ENCODE peak calls at places on chromosomes 6 and 20, in eight cellular contexts. One of them, this sample, is unnamed.
A peak's percentile ranks its signal among the peaks of the same experiment; 100 is the strongest.

GRCh38 chr20:53030061-53030460 is 57.9 kb downstream of the TSHZ2 start:
- DNase-seq in fibroblast of the conjunctiva: no peak
- DNase-seq in effector memory CD4-positive, alpha-beta T cell: no peak
- DNase-seq in RKO: no peak
- DNase-seq in stimulated activated CD4-positive, alpha-beta T cell treated with anti-CD3 and anti-CD28 coated beads, Interleukin-4, amount 100 ng/mL, for 4 hours: no peak
- DNase-seq in NT2/D1: no peak
- DNase-seq in NCI-H524: no peak
- DNase-seq in NCI-H2171 treated with DMSO at 0.1 percent for 48 hours: no peak
- DNase-seq in this sample: no peak

GRCh38 chr20:25294459-25295385 is 46.8 kb downstream of the PYGB start:
- DNase-seq in stimulated activated CD4-positive, alpha-beta T cell treated with anti-CD3 and anti-CD28 coated beads, Interleukin-4, amount 100 ng/mL, for 4 hours: peak; percentile 41
- DNase-seq in NT2/D1: peak; percentile 42
- DNase-seq in NCI-H524: peak; percentile 68
- DNase-seq in effector memory CD4-positive, alpha-beta T cell: peak; percentile 14
- DNase-seq in RKO: peak; percentile 52
- DNase-seq in fibroblast of the conjunctiva: no peak
- DNase-seq in NCI-H2171 treated with DMSO at 0.1 percent for 48 hours: peak; percentile 27
- DNase-seq in this sample: no peak

GRCh38 chr6:51459958-51460357 is 627.5 kb downstream of the PKHD1 start:
- DNase-seq in fibroblast of the conjunctiva: no peak
- DNase-seq in NT2/D1: no peak
- DNase-seq in stimulated activated CD4-positive, alpha-beta T cell treated with anti-CD3 and anti-CD28 coated beads, Interleukin-4, amount 100 ng/mL, for 4 hours: no peak
- DNase-seq in NCI-H524: no peak
- DNase-seq in effector memory CD4-positive, alpha-beta T cell: no peak
- DNase-seq in NCI-H2171 treated with DMSO at 0.1 percent for 48 hours: no peak
- DNase-seq in RKO: no peak
- DNase-seq in this sample: no peak

GRCh38 chr20:22805219-22805618 is 220.8 kb upstream of the FOXA2 start:
- DNase-seq in NCI-H524: no peak
- DNase-seq in NT2/D1: no peak
- DNase-seq in fibroblast of the conjunctiva: peak; percentile 27
- DNase-seq in RKO: peak; percentile 18
- DNase-seq in NCI-H2171 treated with DMSO at 0.1 percent for 48 hours: no peak
- DNase-seq in stimulated activated CD4-positive, alpha-beta T cell treated with anti-CD3 and anti-CD28 coated beads, Interleukin-4, amount 100 ng/mL, for 4 hours: no peak
- DNase-seq in effector memory CD4-positive, alpha-beta T cell: no peak
- DNase-seq in this sample: no peak

GRCh38 chr20:31764641-31765305 is 25.7 kb downstream of the TPX2 start:
- DNase-seq in fibroblast of the conjunctiva: no peak
- DNase-seq in stimulated activated CD4-positive, alpha-beta T cell treated with anti-CD3 and anti-CD28 coated beads, Interleukin-4, amount 100 ng/mL, for 4 hours: no peak
- DNase-seq in NCI-H2171 treated with DMSO at 0.1 percent for 48 hours: no peak
- DNase-seq in RKO: no peak
- DNase-seq in effector memory CD4-positive, alpha-beta T cell: no peak
- DNase-seq in NT2/D1: no peak
- DNase-seq in NCI-H524: no peak
- DNase-seq in this sample: no peak

GRCh38 chr20:35601021-35601973 is 14.3 kb upstream of the SPAG4 start:
- DNase-seq in NCI-H524: peak; percentile 51
- DNase-seq in fibroblast of the conjunctiva: no peak
- DNase-seq in NT2/D1: peak; percentile 57
- DNase-seq in stimulated activated CD4-positive, alpha-beta T cell treated with anti-CD3 and anti-CD28 coated beads, Interleukin-4, amount 100 ng/mL, for 4 hours: peak; percentile 77
- DNase-seq in effector memory CD4-positive, alpha-beta T cell: peak; percentile 65
- DNase-seq in NCI-H2171 treated with DMSO at 0.1 percent for 48 hours: peak; percentile 65
- DNase-seq in RKO: no peak
- DNase-seq in this sample: no peak

GRCh38 chr6:33772114-33772830 is 16.7 kb downstream of the LEMD2 start:
- DNase-seq in NCI-H2171 treated with DMSO at 0.1 percent for 48 hours: peak; percentile 83
- DNase-seq in stimulated activated CD4-positive, alpha-beta T cell treated with anti-CD3 and anti-CD28 coated beads, Interleukin-4, amount 100 ng/mL, for 4 hours: no peak
- DNase-seq in RKO: no peak
- DNase-seq in NCI-H524: no peak
- DNase-seq in effector memory CD4-positive, alpha-beta T cell: no peak
- DNase-seq in fibroblast of the conjunctiva: no peak
- DNase-seq in NT2/D1: no peak
- DNase-seq in this sample: no peak

GRCh38 chr20:45098096-45098773 is 2.7 kb downstream of the KCNS1 start:
- DNase-seq in fibroblast of the conjunctiva: no peak
- DNase-seq in RKO: no peak
- DNase-seq in NT2/D1: peak; percentile 58
- DNase-seq in effector memory CD4-positive, alpha-beta T cell: no peak
- DNase-seq in stimulated activated CD4-positive, alpha-beta T cell treated with anti-CD3 and anti-CD28 coated beads, Interleukin-4, amount 100 ng/mL, for 4 hours: peak; percentile 11
- DNase-seq in NCI-H524: peak; percentile 42
- DNase-seq in NCI-H2171 treated with DMSO at 0.1 percent for 48 hours: no peak
- DNase-seq in this sample: no peak

GRCh38 chr20:24206995-24207394 is 218.4 kb upstream of the GGTLC1 start:
- DNase-seq in NCI-H2171 treated with DMSO at 0.1 percent for 48 hours: no peak
- DNase-seq in RKO: no peak
- DNase-seq in stimulated activated CD4-positive, alpha-beta T cell treated with anti-CD3 and anti-CD28 coated beads, Interleukin-4, amount 100 ng/mL, for 4 hours: no peak
- DNase-seq in NT2/D1: peak; percentile 47
- DNase-seq in effector memory CD4-positive, alpha-beta T cell: no peak
- DNase-seq in fibroblast of the conjunctiva: no peak
- DNase-seq in NCI-H524: no peak
- DNase-seq in this sample: no peak

GRCh38 chr6:114824409-114824808 is 481.6 kb upstream of the HS3ST5 start:
- DNase-seq in NT2/D1: no peak
- DNase-seq in stimulated activated CD4-positive, alpha-beta T cell treated with anti-CD3 and anti-CD28 coated beads, Interleukin-4, amount 100 ng/mL, for 4 hours: no peak
- DNase-seq in effector memory CD4-positive, alpha-beta T cell: no peak
- DNase-seq in NCI-H2171 treated with DMSO at 0.1 percent for 48 hours: no peak
- DNase-seq in fibroblast of the conjunctiva: no peak
- DNase-seq in RKO: no peak
- DNase-seq in NCI-H524: no peak
- DNase-seq in this sample: no peak

GRCh38 chr6:133337312-133337711 is 96.2 kb downstream of the EYA4 start:
- DNase-seq in stimulated activated CD4-positive, alpha-beta T cell treated with anti-CD3 and anti-CD28 coated beads, Interleukin-4, amount 100 ng/mL, for 4 hours: no peak
- DNase-seq in fibroblast of the conjunctiva: no peak
- DNase-seq in NCI-H524: no peak
- DNase-seq in RKO: no peak
- DNase-seq in effector memory CD4-positive, alpha-beta T cell: no peak
- DNase-seq in NT2/D1: no peak
- DNase-seq in NCI-H2171 treated with DMSO at 0.1 percent for 48 hours: no peak
- DNase-seq in this sample: no peak

GRCh38 chr20:36544134-36545018 is 3.1 kb downstream of the MYL9 start:
- DNase-seq in stimulated activated CD4-positive, alpha-beta T cell treated with anti-CD3 and anti-CD28 coated beads, Interleukin-4, amount 100 ng/mL, for 4 hours: no peak
- DNase-seq in NCI-H2171 treated with DMSO at 0.1 percent for 48 hours: no peak
- DNase-seq in effector memory CD4-positive, alpha-beta T cell: no peak
- DNase-seq in NCI-H524: peak; percentile 59
- DNase-seq in fibroblast of the conjunctiva: peak; percentile 29
- DNase-seq in NT2/D1: no peak
- DNase-seq in RKO: peak; percentile 50
- DNase-seq in this sample: no peak

GRCh38 chr6:130927305-130927704 is 100.1 kb downstream of the SMLR1 start:
- DNase-seq in NT2/D1: no peak
- DNase-seq in fibroblast of the conjunctiva: no peak
- DNase-seq in stimulated activated CD4-positive, alpha-beta T cell treated with anti-CD3 and anti-CD28 coated beads, Interleukin-4, amount 100 ng/mL, for 4 hours: no peak
- DNase-seq in NCI-H2171 treated with DMSO at 0.1 percent for 48 hours: no peak
- DNase-seq in NCI-H524: no peak
- DNase-seq in RKO: no peak
- DNase-seq in effector memory CD4-positive, alpha-beta T cell: no peak
- DNase-seq in this sample: no peak

GRCh38 chr6:46583711-46584110 is 68.9 kb downstream of the CYP39A1 start:
- DNase-seq in RKO: peak; percentile 6
- DNase-seq in NCI-H524: no peak
- DNase-seq in NCI-H2171 treated with DMSO at 0.1 percent for 48 hours: no peak
- DNase-seq in NT2/D1: no peak
- DNase-seq in fibroblast of the conjunctiva: no peak
- DNase-seq in effector memory CD4-positive, alpha-beta T cell: no peak
- DNase-seq in stimulated activated CD4-positive, alpha-beta T cell treated with anti-CD3 and anti-CD28 coated beads, Interleukin-4, amount 100 ng/mL, for 4 hours: no peak
- DNase-seq in this sample: no peak

GRCh38 chr6:27650620-27651370 is 177.9 kb upstream of the ZNF184 start:
- DNase-seq in fibroblast of the conjunctiva: peak; percentile 49
- DNase-seq in RKO: peak; percentile 85
- DNase-seq in effector memory CD4-positive, alpha-beta T cell: no peak
- DNase-seq in NCI-H524: peak; percentile 64
- DNase-seq in NCI-H2171 treated with DMSO at 0.1 percent for 48 hours: peak; percentile 62
- DNase-seq in stimulated activated CD4-positive, alpha-beta T cell treated with anti-CD3 and anti-CD28 coated beads, Interleukin-4, amount 100 ng/mL, for 4 hours: no peak
- DNase-seq in NT2/D1: peak; percentile 69
- DNase-seq in this sample: no peak

GRCh38 chr6:110537208-110538123 is 61.1 kb upstream of the SLC22A16 start:
- DNase-seq in stimulated activated CD4-positive, alpha-beta T cell treated with anti-CD3 and anti-CD28 coated beads, Interleukin-4, amount 100 ng/mL, for 4 hours: no peak
- DNase-seq in NT2/D1: peak; percentile 9
- DNase-seq in RKO: peak; percentile 93
- DNase-seq in fibroblast of the conjunctiva: peak; percentile 73
- DNase-seq in NCI-H524: no peak
- DNase-seq in effector memory CD4-positive, alpha-beta T cell: no peak
- DNase-seq in NCI-H2171 treated with DMSO at 0.1 percent for 48 hours: no peak
- DNase-seq in this sample: no peak

This sample was measured in NCI-H187 treated with DMSO at 0.1 percent for 48 hours.